ENCODE peak calls at places on chromosomes 1 and 21, in seven cellular contexts. One of them, this sample, is unnamed.

GRCh38 chr1:241871031-241871430 is 23.0 kb downstream of the EXO1 start:
- DNase-seq in heart left ventricle: no peak
- DNase-seq in BE2C: no peak
- DNase-seq in lower lobe of right lung: no peak
- DNase-seq in colonic mucosa: no peak
- DNase-seq in stomach: no peak
- DNase-seq in Peyer's patch: no peak
- DNase-seq in this sample: no peak

GRCh38 chr21:44065428-44065827 is 41.8 kb upstream of the PWP2 start:
- DNase-seq in heart left ventricle: no peak
- DNase-seq in stomach: peak; percentile 48
- DNase-seq in colonic mucosa: no peak
- DNase-seq in BE2C: no peak
- DNase-seq in Peyer's patch: no peak
- DNase-seq in lower lobe of right lung: no peak
- DNase-seq in this sample: peak; percentile 90

GRCh38 chr1:108892356-108893140 is 15.8 kb downstream of the GPSM2 start:
- DNase-seq in BE2C: no peak
- DNase-seq in lower lobe of right lung: no peak
- DNase-seq in Peyer's patch: no peak
- DNase-seq in colonic mucosa: no peak
- DNase-seq in heart left ventricle: no peak
- DNase-seq in stomach: no peak
- DNase-seq in this sample: no peak

GRCh38 chr1:194447635-194448034 is 1261.2 kb upstream of the B3GALT2 start:
- DNase-seq in stomach: no peak
- DNase-seq in Peyer's patch: no peak
- DNase-seq in heart left ventricle: no peak
- DNase-seq in BE2C: no peak
- DNase-seq in lower lobe of right lung: no peak
- DNase-seq in colonic mucosa: no peak
- DNase-seq in this sample: no peak

GRCh38 chr1:209648931-209649776 is 3.1 kb downstream of the LAMB3 start:
- DNase-seq in Peyer's patch: no peak
- DNase-seq in heart left ventricle: no peak
- DNase-seq in colonic mucosa: peak; percentile 59
- DNase-seq in stomach: peak; percentile 42
- DNase-seq in BE2C: no peak
- DNase-seq in lower lobe of right lung: no peak
- DNase-seq in this sample: no peak

GRCh38 chr1:99669376-99669775 is 23.5 kb downstream of the PALMD start:
- DNase-seq in colonic mucosa: no peak
- DNase-seq in lower lobe of right lung: no peak
- DNase-seq in heart left ventricle: no peak
- DNase-seq in Peyer's patch: no peak
- DNase-seq in BE2C: no peak
- DNase-seq in stomach: no peak
- DNase-seq in this sample: no peak

GRCh38 chr1:147648933-147649332 is 21.4 kb downstream of the ACP6 start:
- DNase-seq in colonic mucosa: no peak
- DNase-seq in heart left ventricle: no peak
- DNase-seq in BE2C: no peak
- DNase-seq in Peyer's patch: no peak
- DNase-seq in stomach: no peak
- DNase-seq in lower lobe of right lung: no peak
- DNase-seq in this sample: no peak

GRCh38 chr1:52632732-52633290 is at the start of gene SHISAL2A:
- DNase-seq in Peyer's patch: peak; percentile 60
- DNase-seq in BE2C: peak; percentile 11
- DNase-seq in colonic mucosa: peak; percentile 24
- DNase-seq in heart left ventricle: peak; percentile 40
- DNase-seq in lower lobe of right lung: peak; percentile 68
- DNase-seq in stomach: peak; percentile 41
- DNase-seq in this sample: peak; percentile 67

GRCh38 chr1:32241011-32241763 is 5.8 kb upstream of the FAM167B start:
- DNase-seq in heart left ventricle: peak; percentile 76
- DNase-seq in Peyer's patch: peak; percentile 74
- DNase-seq in colonic mucosa: peak; percentile 69
- DNase-seq in stomach: peak; percentile 66
- DNase-seq in BE2C: peak; percentile 46
- DNase-seq in lower lobe of right lung: peak; percentile 64
- DNase-seq in this sample: peak; percentile 66

GRCh38 chr1:93437976-93438605 is 9.8 kb upstream of the FNBP1L start:
- DNase-seq in Peyer's patch: no peak
- DNase-seq in BE2C: no peak
- DNase-seq in stomach: no peak
- DNase-seq in heart left ventricle: no peak
- DNase-seq in colonic mucosa: no peak
- DNase-seq in lower lobe of right lung: no peak
- DNase-seq in this sample: no peak

GRCh38 chr1:87706198-87706597 is 377.5 kb downstream of the LMO4 start:
- DNase-seq in heart left ventricle: no peak
- DNase-seq in BE2C: no peak
- DNase-seq in colonic mucosa: no peak
- DNase-seq in lower lobe of right lung: no peak
- DNase-seq in stomach: no peak
- DNase-seq in Peyer's patch: no peak
- DNase-seq in this sample: no peak

GRCh38 chr21:14864211-14865021 is 200.4 kb downstream of the NRIP1 start:
- DNase-seq in heart left ventricle: peak; percentile 77
- DNase-seq in lower lobe of right lung: peak; percentile 68
- DNase-seq in stomach: peak; percentile 68
- DNase-seq in BE2C: peak; percentile 77
- DNase-seq in Peyer's patch: peak; percentile 85
- DNase-seq in colonic mucosa: peak; percentile 79
- DNase-seq in this sample: peak; percentile 72

GRCh38 chr1:181038399-181038873 is 4.7 kb downstream of the MR1 start:
- DNase-seq in BE2C: peak; percentile 75
- DNase-seq in stomach: peak; percentile 55
- DNase-seq in Peyer's patch: no peak
- DNase-seq in colonic mucosa: peak; percentile 72
- DNase-seq in heart left ventricle: peak; percentile 52
- DNase-seq in lower lobe of right lung: peak; percentile 60
- DNase-seq in this sample: peak; percentile 70

GRCh38 chr1:97573560-97573959 is 347.3 kb downstream of the DPYD start:
- DNase-seq in Peyer's patch: no peak
- DNase-seq in BE2C: no peak
- DNase-seq in heart left ventricle: no peak
- DNase-seq in stomach: no peak
- DNase-seq in colonic mucosa: no peak
- DNase-seq in lower lobe of right lung: no peak
- DNase-seq in this sample: no peak

GRCh38 chr1:245588250-245588649 is 433.5 kb downstream of the KIF26B start:
- DNase-seq in Peyer's patch: no peak
- DNase-seq in lower lobe of right lung: no peak
- DNase-seq in stomach: no peak
- DNase-seq in BE2C: peak; percentile 40
- DNase-seq in colonic mucosa: no peak
- DNase-seq in heart left ventricle: no peak
- DNase-seq in this sample: no peak

GRCh38 chr1:33501309-33501708 is 28.9 kb downstream of the ZSCAN20 start:
- DNase-seq in heart left ventricle: no peak
- DNase-seq in colonic mucosa: no peak
- DNase-seq in lower lobe of right lung: no peak
- DNase-seq in stomach: no peak
- DNase-seq in BE2C: no peak
- DNase-seq in Peyer's patch: no peak
- DNase-seq in this sample: no peak

GRCh38 chr1:108852541-108852940 is 4.4 kb downstream of the AKNAD1 start:
- DNase-seq in stomach: no peak
- DNase-seq in Peyer's patch: no peak
- DNase-seq in lower lobe of right lung: no peak
- DNase-seq in colonic mucosa: no peak
- DNase-seq in heart left ventricle: no peak
- DNase-seq in BE2C: no peak
- DNase-seq in this sample: no peak

GRCh38 chr1:39652105-39652504 is 12.7 kb upstream of the HEYL start:
- DNase-seq in Peyer's patch: no peak
- DNase-seq in stomach: no peak
- DNase-seq in BE2C: no peak
- DNase-seq in lower lobe of right lung: no peak
- DNase-seq in colonic mucosa: no peak
- DNase-seq in heart left ventricle: peak; percentile 81
- DNase-seq in this sample: no peak

GRCh38 chr1:78833491-78833890 is 173.0 kb downstream of the ADGRL4 start:
- DNase-seq in colonic mucosa: no peak
- DNase-seq in Peyer's patch: no peak
- DNase-seq in lower lobe of right lung: no peak
- DNase-seq in BE2C: no peak
- DNase-seq in stomach: no peak
- DNase-seq in heart left ventricle: no peak
- DNase-seq in this sample: no peak

GRCh38 chr1:59596432-59596831 is 218.3 kb upstream of the HOOK1 start:
- DNase-seq in BE2C: no peak
- DNase-seq in lower lobe of right lung: no peak
- DNase-seq in heart left ventricle: no peak
- DNase-seq in Peyer's patch: no peak
- DNase-seq in stomach: no peak
- DNase-seq in colonic mucosa: no peak
- DNase-seq in this sample: no peak

GRCh38 chr21:28280611-28281010 is 712.1 kb downstream of the LTN1 start:
- DNase-seq in stomach: no peak
- DNase-seq in heart left ventricle: no peak
- DNase-seq in Peyer's patch: no peak
- DNase-seq in lower lobe of right lung: no peak
- DNase-seq in colonic mucosa: no peak
- DNase-seq in BE2C: no peak
- DNase-seq in this sample: no peak

GRCh38 chr21:45949928-45950739 is 31.4 kb upstream of the COL6A1 start:
- DNase-seq in lower lobe of right lung: no peak
- DNase-seq in colonic mucosa: no peak
- DNase-seq in stomach: no peak
- DNase-seq in heart left ventricle: peak; percentile 43
- DNase-seq in BE2C: peak; percentile 6
- DNase-seq in Peyer's patch: peak; percentile 42
- DNase-seq in this sample: no peak

GRCh38 chr1:1298861-1299685 is 8.7 kb downstream of the ACAP3 start:
- DNase-seq in heart left ventricle: no peak
- DNase-seq in Peyer's patch: no peak
- DNase-seq in lower lobe of right lung: no peak
- DNase-seq in stomach: no peak
- DNase-seq in colonic mucosa: no peak
- DNase-seq in BE2C: peak; percentile 88
- DNase-seq in this sample: no peak

GRCh38 chr1:54403808-54404261 is 2.4 kb downstream of the SSBP3 start:
- DNase-seq in lower lobe of right lung: no peak
- DNase-seq in colonic mucosa: no peak
- DNase-seq in heart left ventricle: no peak
- DNase-seq in BE2C: no peak
- DNase-seq in stomach: no peak
- DNase-seq in Peyer's patch: no peak
- DNase-seq in this sample: peak; percentile 62

GRCh38 chr1:236303675-236304074 is 21.9 kb upstream of the ERO1B start:
- DNase-seq in heart left ventricle: no peak
- DNase-seq in colonic mucosa: no peak
- DNase-seq in stomach: no peak
- DNase-seq in lower lobe of right lung: no peak
- DNase-seq in Peyer's patch: no peak
- DNase-seq in BE2C: no peak
- DNase-seq in this sample: peak; percentile 42

GRCh38 chr21:39119696-39120290 is 63.5 kb downstream of the PSMG1 start:
- DNase-seq in stomach: no peak
- DNase-seq in heart left ventricle: no peak
- DNase-seq in lower lobe of right lung: no peak
- DNase-seq in BE2C: no peak
- DNase-seq in Peyer's patch: no peak
- DNase-seq in colonic mucosa: no peak
- DNase-seq in this sample: no peak

GRCh38 chr21:28885853-28886177 is 106.9 kb downstream of the LTN1 start:
- DNase-seq in heart left ventricle: no peak
- DNase-seq in stomach: no peak
- DNase-seq in BE2C: no peak
- DNase-seq in Peyer's patch: no peak
- DNase-seq in lower lobe of right lung: no peak
- DNase-seq in colonic mucosa: no peak
- DNase-seq in this sample: no peak

GRCh38 chr1:200628223-200628868 is 7.8 kb upstream of the KIF14 start:
- DNase-seq in heart left ventricle: no peak
- DNase-seq in colonic mucosa: no peak
- DNase-seq in lower lobe of right lung: no peak
- DNase-seq in Peyer's patch: no peak
- DNase-seq in BE2C: no peak
- DNase-seq in stomach: no peak
- DNase-seq in this sample: peak; percentile 78

GRCh38 chr1:164667600-164667999 is 108.6 kb downstream of the PBX1 start:
- DNase-seq in heart left ventricle: no peak
- DNase-seq in stomach: no peak
- DNase-seq in lower lobe of right lung: no peak
- DNase-seq in colonic mucosa: no peak
- DNase-seq in Peyer's patch: no peak
- DNase-seq in BE2C: no peak
- DNase-seq in this sample: no peak

DNA sequence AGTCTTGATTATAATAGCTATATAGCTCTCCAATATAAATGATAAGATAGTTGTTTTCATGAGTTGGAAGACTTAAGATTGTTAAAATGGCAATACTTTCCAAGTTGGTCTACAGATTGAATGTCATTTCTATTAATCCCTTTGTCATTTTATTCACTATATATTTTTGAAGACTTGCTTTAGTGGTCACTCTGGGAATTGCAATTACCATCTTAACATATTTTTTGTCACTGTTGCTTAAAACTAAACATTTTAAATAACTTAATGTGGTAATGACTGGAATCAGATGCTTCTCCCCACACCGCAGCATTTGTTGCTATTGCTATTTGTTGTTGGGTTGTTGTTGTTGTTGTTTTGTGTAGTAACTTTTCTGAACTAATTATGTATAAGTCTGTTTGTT is 1592.9 kb downstream of the MRPL39 start:
- DNase-seq in BE2C: no peak
- DNase-seq in Peyer's patch: no peak
- DNase-seq in colonic mucosa: no peak
- DNase-seq in stomach: no peak
- DNase-seq in heart left ventricle: no peak
- DNase-seq in lower lobe of right lung: no peak
- DNase-seq in this sample: no peak
- TF ChIP-seq CTCF in BE2C: peak; percentile 15
- TF ChIP-seq CTCF in Peyer's patch: no peak
- TF ChIP-seq CTCF in colonic mucosa: no peak
- TF ChIP-seq CTCF in stomach: no peak
- TF ChIP-seq CTCF in heart left ventricle: peak; percentile 44
- TF ChIP-seq CTCF in lower lobe of right lung: no peak
- TF ChIP-seq CTCF in this sample: peak; percentile 46

GRCh38 chr1:228004331-228004871 is 2.4 kb upstream of the WNT3A start:
- DNase-seq in lower lobe of right lung: peak; percentile 49
- DNase-seq in BE2C: no peak
- DNase-seq in Peyer's patch: peak; percentile 54
- DNase-seq in stomach: peak; percentile 42
- DNase-seq in colonic mucosa: no peak
- DNase-seq in heart left ventricle: no peak
- DNase-seq in this sample: peak; percentile 40
- TF ChIP-seq CTCF in lower lobe of right lung: peak; percentile 44
- TF ChIP-seq CTCF in BE2C: peak; percentile 58
- TF ChIP-seq CTCF in Peyer's patch: peak; percentile 30
- TF ChIP-seq CTCF in stomach: no peak
- TF ChIP-seq CTCF in colonic mucosa: peak; percentile 14
- TF ChIP-seq CTCF in heart left ventricle: peak; percentile 34
- TF ChIP-seq CTCF in this sample: peak; percentile 48

GRCh38 chr1:228030451-228031201 is 23.8 kb downstream of the WNT3A start:
- DNase-seq in stomach: no peak
- DNase-seq in BE2C: no peak
- DNase-seq in Peyer's patch: peak; percentile 19
- DNase-seq in lower lobe of right lung: peak; percentile 41
- DNase-seq in heart left ventricle: no peak
- DNase-seq in colonic mucosa: no peak
- DNase-seq in this sample: no peak
- TF ChIP-seq CTCF in stomach: no peak
- TF ChIP-seq CTCF in BE2C: no peak
- TF ChIP-seq CTCF in Peyer's patch: no peak
- TF ChIP-seq CTCF in lower lobe of right lung: no peak
- TF ChIP-seq CTCF in heart left ventricle: no peak
- TF ChIP-seq CTCF in colonic mucosa: no peak
- TF ChIP-seq CTCF in this sample: no peak

GRCh38 chr21:36320421-36321324 is 676 bp downstream of the MORC3 start:
- DNase-seq in Peyer's patch: no peak
- DNase-seq in colonic mucosa: peak; percentile 82
- DNase-seq in lower lobe of right lung: peak; percentile 81
- DNase-seq in BE2C: no peak
- DNase-seq in stomach: peak; percentile 64
- DNase-seq in heart left ventricle: peak; percentile 79
- DNase-seq in this sample: peak; percentile 70
- TF ChIP-seq CTCF in Peyer's patch: no peak
- TF ChIP-seq CTCF in colonic mucosa: no peak
- TF ChIP-seq CTCF in lower lobe of right lung: no peak
- TF ChIP-seq CTCF in BE2C: no peak
- TF ChIP-seq CTCF in stomach: no peak
- TF ChIP-seq CTCF in heart left ventricle: no peak
- TF ChIP-seq CTCF in this sample: no peak